ENCODE peak calls at places on chromosome 19, in seven cellular contexts. N is EL, M is posterior vena cava, L is kidney epithelial cell, B is mesothelial cell of epicardium, P is Karpas-422, V is tibial nerve. Y is an unnamed sample.

GRCh38 chr19:35107541-35107939 is 8.1 kb upstream of the FXYD3 start:
- DNase-seq in N (peak), V (peak), M (no peak), P (no peak), L (no peak), B (no peak), Y (no peak)

GRCh38 chr19:1373534-1374249 is 10.0 kb upstream of the NDUFS7 start:
- DNase-seq in B (no peak), V (no peak), P (no peak), L (no peak), N (no peak), M (no peak), Y (peak)

GRCh38 chr19:47824396-47824795 is 2.7 kb downstream of the CRX start:
- DNase-seq in V (no peak), P (no peak), M (no peak), L (no peak), N (no peak), B (no peak), Y (no peak)

GRCh38 chr19:9014809-9015208 is 4.6 kb upstream of the MUC16 start:
- DNase-seq in L (no peak), P (no peak), M (no peak), B (no peak), N (no peak), V (no peak), Y (no peak)

GRCh38 chr19:4014541-4015491 is 7.3 kb downstream of the PIAS4 start:
- DNase-seq in P (peak), M (no peak), N (no peak), B (no peak), L (no peak), V (no peak), Y (no peak)

GRCh38 chr19:10111405-10111811 is at the start of gene P2RY11:
- DNase-seq in B (no peak), M (no peak), L (no peak), V (no peak), N (no peak), P (peak), Y (no peak)

GRCh38 chr19:48170817-48171347 is 402 bp downstream of the ZSWIM9 start:
- DNase-seq in N (no peak), M (no peak), V (no peak), B (no peak), L (no peak), P (no peak), Y (no peak)

GRCh38 chr19:2229103-2230028 is 6.8 kb downstream of the PLEKHJ1 start:
- DNase-seq in N (no peak), V (no peak), P (no peak), M (no peak), B (no peak), L (no peak), Y (no peak)

GRCh38 chr19:8571006-8571411 is 6.2 kb downstream of the MYO1F start:
- DNase-seq in B (no peak), N (peak), P (no peak), V (no peak), M (no peak), L (no peak), Y (no peak)

GRCh38 chr19:10662384-10663251 is 8.5 kb downstream of the ILF3 start:
- DNase-seq in B (no peak), V (no peak), L (no peak), P (peak), M (no peak), N (no peak), Y (no peak)

GRCh38 chr19:3809881-3810707 is 23.9 kb upstream of the MATK start:
- DNase-seq in M (no peak), N (no peak), L (no peak), B (no peak), V (no peak), P (peak), Y (no peak)

GRCh38 chr19:3420909-3421619 is 54.7 kb downstream of the NFIC start:
- DNase-seq in P (no peak), L (no peak), M (no peak), V (no peak), N (no peak), B (no peak), Y (no peak)

GRCh38 chr19:37943480-37943879 is 36.5 kb downstream of the SIPA1L3 start:
- DNase-seq in V (no peak), N (no peak), B (no peak), P (no peak), L (no peak), M (no peak), Y (no peak)